ENCODE peak calls at places on chromosomes 16 and 17, in seven cellular contexts. B is breast epithelium, A is Panc1, Q is sigmoid colon, E is HL-60, I is transverse colon, W is prostate gland. M is an unnamed sample.

GRCh38 chr16:72963921-72964320 is 84.0 kb downstream of the ZFHX3 start:
- DNase-seq in E (no peak), B (no peak), I (no peak), Q (no peak), A (no peak), W (no peak), M (no peak)

GRCh38 chr17:81165246-81166032 is at the start of gene PVALEF:
- DNase-seq in A (no peak), Q (peak), W (no peak), E (no peak), I (no peak), B (no peak), M (no peak)

GRCh38 chr17:66580178-66580577 is 254.7 kb upstream of the CACNG5 start:
- DNase-seq in B (no peak), E (no peak), A (no peak), I (peak), W (no peak), Q (peak), M (no peak)

GRCh38 chr16:11032922-11033291 is 88.5 kb downstream of the CLEC16A start:
- DNase-seq in B (no peak), I (peak), E (no peak), A (no peak), W (no peak), Q (peak), M (no peak)

GRCh38 chr17:1562178-1562643 is 381 bp downstream of the PITPNA start:
- DNase-seq in Q (peak), B (no peak), E (no peak), W (no peak), I (peak), A (no peak), M (no peak)

GRCh38 chr17:79970576-79971068 is 65.0 kb downstream of the TBC1D16 start:
- DNase-seq in B (peak), A (no peak), E (peak), Q (no peak), I (peak), W (no peak), M (no peak)

GRCh38 chr16:974606-975312 is 4.0 kb upstream of the LMF1 start:
- DNase-seq in A (no peak), B (no peak), I (no peak), E (no peak), Q (no peak), W (no peak), M (no peak)

GRCh38 chr17:78484300-78485159 is 92.7 kb downstream of the DNAH17 start:
- DNase-seq in A (no peak), Q (no peak), I (peak), E (no peak), W (no peak), B (no peak), M (no peak)

GRCh38 chr17:82315703-82316358 is 1.6 kb downstream of the CD7 start:
- DNase-seq in A (no peak), B (no peak), W (no peak), Q (no peak), I (no peak), E (peak), M (no peak)

GRCh38 chr16:72952404-72953301 is 95.3 kb downstream of the ZFHX3 start:
- DNase-seq in W (no peak), A (no peak), Q (no peak), I (no peak), B (no peak), E (no peak), M (no peak)

GRCh38 chr17:8019665-8020064 is 17.2 kb downstream of the GUCY2D start:
- DNase-seq in W (no peak), I (no peak), E (no peak), Q (peak), A (no peak), B (no peak), M (no peak)

GRCh38 chr16:82311528-82311927 is 141.5 kb upstream of the MPHOSPH6 start:
- DNase-seq in I (no peak), Q (no peak), W (no peak), A (no peak), E (no peak), B (no peak), M (no peak)

GRCh38 chr16:23509763-23510153 is 536 bp downstream of the GGA2 start:
- DNase-seq in Q (no peak), I (no peak), A (no peak), E (no peak), B (no peak), W (no peak), M (no peak)

GRCh38 chr17:80257716-80258213 is 2.9 kb upstream of the RNF213 start:
- DNase-seq in W (no peak), Q (no peak), A (no peak), B (no peak), I (peak), E (no peak), M (no peak)

GRCh38 chr16:30703971-30704370 is 5.0 kb downstream of the SRCAP start:
- DNase-seq in B (no peak), Q (no peak), A (no peak), E (no peak), I (no peak), W (no peak), M (no peak)

GRCh38 chr16:11085025-11085485 is 140.7 kb downstream of the CLEC16A start:
- DNase-seq in E (no peak), A (no peak), Q (peak), W (no peak), B (no peak), I (no peak), M (no peak)

GRCh38 chr17:64662774-64663367 is 764 bp upstream of the SMURF2 start:
- DNase-seq in W (peak), A (no peak), Q (no peak), E (no peak), I (no peak), B (no peak), M (no peak)

GRCh38 chr17:34275881-34276280 is 5.9 kb downstream of the CCL7 start:
- DNase-seq in W (no peak), B (no peak), E (no peak), Q (no peak), A (no peak), I (no peak), M (no peak)

GRCh38 chr16:67945392-67945933 is 1.5 kb upstream of the LCAT start:
- DNase-seq in A (no peak), I (no peak), Q (no peak), E (no peak), B (no peak), W (no peak), M (no peak)

GRCh38 chr16:66372898-66373155 is 6.3 kb downstream of the CDH5 start:
- DNase-seq in E (no peak), I (no peak), A (no peak), W (no peak), B (no peak), Q (peak), M (no peak)

GRCh38 chr17:58413684-58414083 is 3.6 kb downstream of the RNF43 start:
- DNase-seq in Q (no peak), B (no peak), A (no peak), W (no peak), E (no peak), I (no peak), M (peak)

GRCh38 chr17:58414596-58414997 is 2.7 kb downstream of the RNF43 start:
- DNase-seq in B (no peak), E (no peak), Q (no peak), W (no peak), A (no peak), I (no peak), M (no peak)

GRCh38 chr17:58416396-58416795 is 938 bp downstream of the RNF43 start:
- DNase-seq in A (no peak), I (no peak), E (no peak), Q (no peak), W (no peak), B (no peak), M (no peak)

GRCh38 chr17:58416937-58417299 is 416 bp downstream of the RNF43 start:
- DNase-seq in E (no peak), A (no peak), B (no peak), W (no peak), Q (no peak), I (no peak), M (no peak)

DNA sequence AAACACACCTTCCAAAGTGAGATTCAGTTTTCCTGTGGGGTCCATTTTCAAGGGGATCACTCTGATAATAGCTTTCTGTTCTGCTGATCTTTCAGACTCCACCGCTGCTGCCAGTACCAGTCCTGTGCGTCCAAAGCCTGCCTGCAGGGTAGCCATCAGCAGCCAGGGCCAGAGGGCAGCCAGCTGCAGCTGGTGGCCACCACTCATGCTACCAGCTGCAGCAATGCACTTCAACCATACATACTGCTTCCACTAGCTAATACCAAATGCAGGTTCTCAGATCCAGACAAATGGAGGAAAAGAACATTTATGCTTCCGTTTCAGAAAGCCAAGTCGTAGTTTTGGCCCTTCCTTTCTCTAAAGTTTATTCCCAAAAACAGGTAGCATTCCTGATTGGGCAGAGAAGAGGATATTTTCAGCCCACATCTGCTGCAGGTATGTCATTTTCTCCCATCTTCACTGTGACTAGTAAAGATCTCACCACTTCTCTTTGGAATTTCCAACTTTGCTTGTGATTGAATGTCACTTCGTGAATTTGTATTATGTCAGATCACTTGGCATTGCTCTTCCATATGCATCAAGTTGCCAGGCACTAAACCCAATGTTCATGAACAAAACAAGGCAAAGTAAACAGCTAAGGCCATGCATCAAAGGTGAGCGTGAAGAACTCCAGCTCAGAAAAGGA is 1.8 kb downstream of the RNF43 start:
- DNase-seq in B (no peak), E (no peak), W (peak), Q (no peak), A (no peak), I (peak), M (no peak)
- TF ChIP-seq POLR2AphosphoS5 in B (no peak), E (no peak), W (no peak), Q (no peak), A (no peak), I (peak), M (no peak)

GRCh38 chr16:57283956-57284205 is 591 bp downstream of the PLLP start:
- DNase-seq in B (no peak), A (no peak), Q (no peak), I (no peak), W (no peak), E (no peak), M (no peak)

GRCh38 chr16:57283214-57283955 is 1.1 kb downstream of the PLLP start:
- DNase-seq in W (no peak), B (no peak), I (no peak), A (no peak), E (no peak), Q (peak), M (no peak)

GRCh38 chr16:57285379-57285778 is 907 bp upstream of the PLLP start:
- DNase-seq in W (no peak), I (no peak), B (no peak), E (no peak), A (no peak), Q (no peak), M (no peak)

GRCh38 chr16:57284206-57284951 is at the start of gene PLLP:
- DNase-seq in B (no peak), Q (peak), A (no peak), E (no peak), W (no peak), I (peak), M (no peak)

GRCh38 chr16:57284952-57285263 is 436 bp upstream of the PLLP start:
- DNase-seq in Q (no peak), W (no peak), E (no peak), A (no peak), B (no peak), I (no peak), M (no peak)
- H3K4me3 ChIP-seq in Q (peak), W (peak), E (peak), A (peak), B (peak), I (peak), M (peak)

GRCh38 chr17:30558313-30559195 is 81.3 kb downstream of the GOSR1 start:
- DNase-seq in I (no peak), W (no peak), Q (no peak), A (no peak), E (no peak), B (peak), M (no peak)
- TF ChIP-seq POLR2AphosphoS5 in I (no peak), W (no peak), Q (no peak), A (no peak), E (no peak), B (no peak), M (no peak)

DNA sequence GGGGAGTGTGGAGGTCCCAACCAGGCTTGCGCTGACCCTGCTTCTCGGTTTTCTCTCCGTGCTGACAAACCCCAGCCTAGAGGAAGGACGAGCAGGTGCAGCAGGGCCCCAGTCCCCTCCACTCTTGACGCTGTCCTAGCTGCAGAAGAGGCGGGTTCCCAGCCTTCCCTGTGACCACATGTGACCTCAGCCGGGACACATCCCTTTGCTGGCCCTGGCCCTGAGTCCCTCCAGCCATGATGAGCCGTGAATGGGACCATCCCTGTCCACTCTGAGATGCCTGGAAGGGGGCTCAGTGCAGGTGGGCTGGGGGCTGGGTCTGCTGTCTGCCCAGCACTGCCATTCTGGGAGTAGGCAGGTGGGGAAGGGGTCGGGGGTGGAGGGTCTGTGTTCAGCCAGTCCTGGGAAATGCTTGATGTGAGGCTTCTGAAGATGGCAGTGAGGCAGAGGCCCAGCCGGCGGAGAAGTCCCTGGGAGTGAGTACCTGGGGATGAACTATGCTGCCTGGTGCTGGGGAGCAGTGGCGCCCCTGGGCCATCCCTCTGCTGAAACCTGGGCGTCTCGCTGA is 1.9 kb upstream of the TUBB3 start:
- DNase-seq in W (no peak), Q (no peak), I (no peak), B (no peak), A (no peak), E (no peak), M (no peak)
- H3K4me3 ChIP-seq in W (no peak), Q (no peak), I (no peak), B (no peak), A (peak), E (no peak), M (peak)

GRCh38 chr17:44186307-44187130 is at the start of gene TMUB2:
- DNase-seq in A (peak), B (peak), W (peak), E (peak), I (peak), Q (peak), M (peak)
- TF ChIP-seq POLR2AphosphoS5 in A (peak), B (peak), W (peak), E (peak), I (peak), Q (peak), M (peak)

GRCh38 chr16:49861299-49861698 is 5.4 kb upstream of the ZNF423 start:
- DNase-seq in W (no peak), I (no peak), B (no peak), A (no peak), Q (no peak), E (no peak), M (no peak)
- H3K4me3 ChIP-seq in W (no peak), I (no peak), B (no peak), A (no peak), Q (no peak), E (no peak), M (no peak)

DNA sequence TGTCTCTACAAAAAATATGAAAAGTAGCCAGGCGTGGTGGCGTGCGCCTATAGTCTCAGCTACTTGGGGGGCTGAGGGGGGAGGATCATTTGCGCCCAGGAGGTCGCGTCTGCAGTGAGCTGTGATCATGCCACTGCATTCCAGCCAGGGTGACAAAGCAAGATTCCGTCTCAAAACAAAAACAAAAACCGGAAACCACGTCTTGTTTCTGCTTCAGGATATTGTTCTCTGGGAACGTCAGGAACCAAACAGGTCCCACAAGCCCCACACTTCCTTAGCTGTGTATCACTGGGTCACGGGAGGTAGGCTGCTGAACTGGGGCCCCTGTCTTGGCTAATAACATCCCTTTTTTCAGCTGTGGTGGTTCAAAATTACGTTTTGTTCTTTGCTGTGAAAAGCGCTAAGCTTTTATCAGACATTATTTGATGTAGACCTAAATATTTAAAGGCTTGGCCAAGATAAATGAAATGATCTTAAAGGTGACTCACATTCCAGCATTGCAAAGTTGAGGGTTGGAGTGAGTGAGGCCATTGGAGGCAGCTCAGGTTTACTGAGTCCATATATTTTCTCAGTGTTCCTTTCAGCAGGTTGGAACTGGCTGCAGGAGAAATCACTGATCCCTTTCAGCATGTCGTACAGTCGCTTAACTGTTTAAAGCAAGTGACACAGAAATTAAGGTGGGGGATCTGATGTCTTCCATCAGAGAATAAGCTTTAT is 16.4 kb upstream of the SEC14L1 start:
- DNase-seq in B (no peak), I (no peak), A (peak), W (peak), Q (no peak), E (no peak), M (no peak)
- TF ChIP-seq POLR2AphosphoS5 in B (peak), I (no peak), A (peak), W (peak), Q (peak), E (no peak), M (no peak)

DNA sequence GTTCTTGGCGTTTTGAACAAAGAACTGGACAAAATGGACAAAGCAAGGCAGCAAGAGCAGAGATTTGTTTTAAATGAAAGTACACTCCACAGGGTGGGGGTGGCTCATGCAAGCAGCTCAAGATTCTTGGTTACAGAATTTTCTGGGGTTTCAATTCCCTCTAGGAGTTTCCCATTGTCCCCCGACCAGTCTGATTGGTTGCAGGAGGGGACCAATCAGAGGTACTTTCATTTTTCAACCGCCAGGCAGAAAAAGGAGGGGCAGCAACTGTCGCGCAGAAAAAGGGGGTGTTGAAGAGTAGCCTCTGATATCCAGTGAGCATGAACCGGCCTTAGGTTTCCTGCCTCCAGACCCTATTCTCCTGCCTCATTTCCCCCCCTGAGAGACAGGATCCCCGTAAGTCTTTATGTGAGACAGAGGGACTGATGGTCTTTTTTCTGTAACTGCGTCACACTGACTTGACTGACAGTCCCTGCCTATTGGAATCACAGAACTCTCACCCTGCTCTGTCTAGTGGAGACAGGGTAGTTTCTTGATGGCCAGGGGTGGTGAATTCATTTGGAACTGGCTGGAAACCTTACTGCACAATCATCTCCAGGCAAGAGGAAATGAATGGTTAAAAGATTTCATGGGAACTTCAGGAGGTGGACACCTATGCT is 59.4 kb upstream of the ALOX12 start:
- DNase-seq in B (no peak), W (no peak), I (peak), A (no peak), Q (peak), E (no peak), M (no peak)
- H3K4me3 ChIP-seq in B (peak), W (peak), I (peak), A (no peak), Q (peak), E (no peak), M (no peak)